ENCODE peak calls at places on chromosomes 4 and X, in seven cellular contexts. V is stimulated activated CD4-positive, alpha-beta T cell treated with anti-CD3 and anti-CD28 coated beads, Interleukin-15, amount 100 ng/mL, for 1 hour; Q is HT1080; R is activated CD8-positive, alpha-beta memory T cell treated with anti-CD3 and anti-CD28 coated beads for 24 hours; F is effector memory CD4-positive, alpha-beta T cell; I is left ventricle myocardium superior; U is heart left ventricle. K is an unnamed sample.

GRCh38 chrX:42602136-42602535 is 175.8 kb downstream of the PPP1R2C start:
- DNase-seq in V (no peak), R (no peak), F (no peak), I (no peak), Q (no peak), U (no peak), K (no peak)

GRCh38 chr4:187312299-187312698 is 588.6 kb upstream of the FAT1 start:
- DNase-seq in R (no peak), V (no peak), F (no peak), Q (no peak), I (no peak), U (no peak), K (no peak)

GRCh38 chrX:68504237-68504636 is 5.4 kb downstream of the YIPF6 start:
- DNase-seq in I (no peak), Q (peak), U (no peak), V (no peak), R (no peak), F (peak), K (no peak)

GRCh38 chr4:4254666-4255065 is 6.6 kb upstream of the TMEM128 start:
- DNase-seq in Q (no peak), I (no peak), F (no peak), U (no peak), R (no peak), V (no peak), K (no peak)

GRCh38 chr4:153764611-153765368 is 5.0 kb upstream of the RNF175 start:
- DNase-seq in U (no peak), Q (no peak), R (no peak), F (no peak), I (no peak), V (no peak), K (no peak)

GRCh38 chr4:83362492-83363329 is 28.1 kb upstream of the HPSE start:
- DNase-seq in Q (peak), U (no peak), V (no peak), I (no peak), F (no peak), R (no peak), K (no peak)

GRCh38 chrX:40261955-40262596 is 164.3 kb upstream of the BCOR start:
- DNase-seq in V (no peak), Q (no peak), U (peak), I (peak), F (no peak), R (no peak), K (no peak)

GRCh38 chrX:106891762-106892161 is 11.4 kb downstream of the RIPPLY1 start:
- DNase-seq in I (no peak), U (no peak), V (no peak), Q (no peak), F (no peak), R (no peak), K (no peak)

GRCh38 chr4:76752911-76753494 is 144.9 kb downstream of the SOWAHB start:
- DNase-seq in I (no peak), Q (peak), V (no peak), R (no peak), F (no peak), U (peak), K (peak)

GRCh38 chrX:136585960-136586359 is 53.9 kb downstream of the VGLL1 start:
- DNase-seq in V (no peak), I (no peak), Q (no peak), R (no peak), U (no peak), F (no peak), K (no peak)

GRCh38 chr4:82715731-82716617 is 82.6 kb downstream of the SCD5 start:
- DNase-seq in Q (no peak), F (no peak), R (no peak), U (no peak), I (no peak), V (no peak), K (no peak)

GRCh38 chrX:106404512-106404911 is 207.3 kb upstream of the RADX start:
- DNase-seq in F (no peak), U (no peak), Q (no peak), I (no peak), V (no peak), R (no peak), K (no peak)

GRCh38 chrX:40146471-40147398 is 49.0 kb upstream of the BCOR start:
- DNase-seq in V (no peak), F (no peak), Q (no peak), I (peak), U (no peak), R (no peak), K (no peak)